ENCODE peak calls at places on chromosome 4, in four cellular contexts. One of them, this sample, is unnamed.

GRCh38 chr4:97366661-97367060 is 776.6 kb downstream of the STPG2 start:
- DNase-seq in A673: no peak
- DNase-seq in psoas muscle: no peak
- DNase-seq in A549: no peak
- DNase-seq in this sample: peak; percentile 7

GRCh38 chr4:48578132-48578964 is 88.3 kb downstream of the ZAR1 start:
- DNase-seq in A549: peak; percentile 65
- DNase-seq in psoas muscle: no peak
- DNase-seq in A673: peak; percentile 76
- DNase-seq in this sample: peak; percentile 64

GRCh38 chr4:25123236-25123635 is 37.0 kb downstream of the SEPSECS start:
- DNase-seq in A549: no peak
- DNase-seq in psoas muscle: no peak
- DNase-seq in A673: no peak
- DNase-seq in this sample: no peak

GRCh38 chr4:84879651-84880200 is 86.8 kb downstream of the WDFY3 start:
- DNase-seq in A673: no peak
- DNase-seq in A549: no peak
- DNase-seq in psoas muscle: no peak
- DNase-seq in this sample: no peak

GRCh38 chr4:185143596-185143969 is 517 bp downstream of the SLC25A4 start:
- DNase-seq in psoas muscle: peak; percentile 80
- DNase-seq in A673: peak; percentile 22
- DNase-seq in A549: peak; percentile 7
- DNase-seq in this sample: peak; percentile 66

GRCh38 chr4:56619816-56620215 is 61.3 kb downstream of the HOPX start:
- DNase-seq in A549: no peak
- DNase-seq in A673: no peak
- DNase-seq in psoas muscle: no peak
- DNase-seq in this sample: no peak

GRCh38 chr4:168598191-168598590 is 101.3 kb downstream of the PALLD start:
- DNase-seq in A549: no peak
- DNase-seq in A673: no peak
- DNase-seq in psoas muscle: no peak
- DNase-seq in this sample: no peak

GRCh38 chr4:13966241-13967195 is 339.0 kb upstream of the BOD1L1 start:
- DNase-seq in psoas muscle: no peak
- DNase-seq in A549: no peak
- DNase-seq in A673: peak; percentile 36
- DNase-seq in this sample: no peak

GRCh38 chr4:142097015-142097414 is 460.6 kb downstream of the IL15 start:
- DNase-seq in A673: no peak
- DNase-seq in psoas muscle: no peak
- DNase-seq in A549: no peak
- DNase-seq in this sample: no peak

GRCh38 chr4:92307886-92308285 is 4.1 kb downstream of the GRID2 start:
- DNase-seq in A549: no peak
- DNase-seq in A673: no peak
- DNase-seq in psoas muscle: no peak
- DNase-seq in this sample: no peak

GRCh38 chr4:169397762-169398161 is 127.0 kb upstream of the SH3RF1 start:
- DNase-seq in A673: peak; percentile 80
- DNase-seq in A549: no peak
- DNase-seq in psoas muscle: no peak
- DNase-seq in this sample: no peak

GRCh38 chr4:52051213-52051614 is at the start of gene SPATA18:
- DNase-seq in A673: no peak
- DNase-seq in psoas muscle: peak; percentile 41
- DNase-seq in A549: peak; percentile 2
- DNase-seq in this sample: no peak

GRCh38 chr4:37528161-37528560 is 158.0 kb downstream of the RELL1 start:
- DNase-seq in A549: peak; percentile 29
- DNase-seq in A673: no peak
- DNase-seq in psoas muscle: no peak
- DNase-seq in this sample: no peak

GRCh38 chr4:56907009-56907408 is 691 bp upstream of the REST start:
- DNase-seq in psoas muscle: no peak
- DNase-seq in A673: no peak
- DNase-seq in A549: no peak
- DNase-seq in this sample: peak; percentile 9

GRCh38 chr4:186887211-186887785 is 163.6 kb upstream of the FAT1 start:
- DNase-seq in psoas muscle: no peak
- DNase-seq in A673: peak; percentile 97
- DNase-seq in A549: no peak
- DNase-seq in this sample: peak; percentile 15

GRCh38 chr4:55733874-55734437 is 85.6 kb upstream of the EXOC1L start:
- DNase-seq in psoas muscle: peak; percentile 30
- DNase-seq in A673: peak; percentile 3
- DNase-seq in A549: peak; percentile 56
- DNase-seq in this sample: peak; percentile 37

GRCh38 chr4:59960143-59960542 is 1240.0 kb upstream of the ADGRL3 start:
- DNase-seq in psoas muscle: no peak
- DNase-seq in A673: no peak
- DNase-seq in A549: no peak
- DNase-seq in this sample: no peak

GRCh38 chr4:160685729-160686128 is 1478.1 kb downstream of the FSTL5 start:
- DNase-seq in A673: no peak
- DNase-seq in A549: no peak
- DNase-seq in psoas muscle: no peak
- DNase-seq in this sample: no peak

GRCh38 chr4:152460488-152460887 is 75.4 kb downstream of the FBXW7 start:
- DNase-seq in psoas muscle: no peak
- DNase-seq in A673: peak; percentile 79
- DNase-seq in A549: peak; percentile 56
- DNase-seq in this sample: no peak

GRCh38 chr4:85446462-85446861 is 28.5 kb upstream of the ARHGAP24 start:
- DNase-seq in A549: no peak
- DNase-seq in psoas muscle: no peak
- DNase-seq in A673: no peak
- DNase-seq in this sample: no peak

GRCh38 chr4:24770111-24770584 is 25.2 kb upstream of the SOD3 start:
- DNase-seq in A549: peak; percentile 1
- DNase-seq in psoas muscle: no peak
- DNase-seq in A673: peak; percentile 60
- DNase-seq in this sample: no peak

GRCh38 chr4:38902695-38903094 is 35.1 kb downstream of the FAM114A1 start:
- DNase-seq in A673: peak; percentile 54
- DNase-seq in psoas muscle: no peak
- DNase-seq in A549: peak; percentile 13
- DNase-seq in this sample: no peak

GRCh38 chr4:172705565-172705964 is 463.0 kb upstream of the GALNT7 start:
- DNase-seq in A549: no peak
- DNase-seq in A673: no peak
- DNase-seq in psoas muscle: no peak
- DNase-seq in this sample: no peak

GRCh38 chr4:128241981-128242380 is 45.6 kb downstream of the PGRMC2 start:
- DNase-seq in A673: no peak
- DNase-seq in A549: no peak
- DNase-seq in psoas muscle: no peak
- DNase-seq in this sample: no peak

GRCh38 chr4:125244848-125245450 is 69.8 kb upstream of the FAT4 start:
- DNase-seq in psoas muscle: no peak
- DNase-seq in A673: peak; percentile 39
- DNase-seq in A549: no peak
- DNase-seq in this sample: no peak

GRCh38 chr4:153933851-153934688 is 145.2 kb upstream of the SFRP2 start:
- DNase-seq in psoas muscle: peak; percentile 19
- DNase-seq in A673: no peak
- DNase-seq in A549: no peak
- DNase-seq in this sample: no peak

GRCh38 chr4:139278450-139278849 is 1.6 kb downstream of the MGARP start:
- DNase-seq in psoas muscle: no peak
- DNase-seq in A673: no peak
- DNase-seq in A549: no peak
- DNase-seq in this sample: no peak
- H3K4me3 ChIP-seq in psoas muscle: no peak overlapping the region
- H3K4me3 ChIP-seq in A673: no peak overlapping the region
- H3K4me3 ChIP-seq in A549: no peak overlapping the region
- H3K4me3 ChIP-seq in this sample: no peak overlapping the region

DNA sequence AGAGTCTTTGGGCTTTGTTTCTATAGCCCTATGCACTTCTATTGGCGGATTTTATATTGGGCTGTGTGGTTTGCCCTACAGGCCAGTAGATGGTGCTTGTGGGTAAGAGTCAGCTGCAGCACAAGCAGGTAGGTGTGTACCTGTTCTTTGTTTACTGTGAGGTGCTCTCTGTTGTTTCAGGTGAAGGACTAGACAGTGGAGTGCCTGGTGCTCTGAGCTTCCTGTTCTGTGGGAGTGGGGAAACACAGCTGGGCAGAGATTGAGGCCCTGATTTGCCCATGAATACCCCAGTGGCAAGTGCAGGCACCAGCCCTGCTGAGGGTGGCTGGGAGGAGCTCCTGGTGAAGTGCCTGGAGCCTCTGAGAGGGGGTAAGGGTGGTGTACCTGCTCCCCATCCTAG is 26.3 kb upstream of the UCP1 start:
- DNase-seq in A673: no peak
- DNase-seq in psoas muscle: no peak
- DNase-seq in A549: peak; percentile 41
- DNase-seq in this sample: peak; percentile 37
- TF ChIP-seq CTCF in A673: peak; percentile 46
- TF ChIP-seq CTCF in psoas muscle: no peak
- TF ChIP-seq CTCF in A549: peak; percentile 51
- TF ChIP-seq CTCF in this sample: peak; percentile 47

GRCh38 chr4:73438048-73438447 is 2.0 kb downstream of the AFP start:
- DNase-seq in A673: no peak
- DNase-seq in A549: no peak
- DNase-seq in psoas muscle: no peak
- DNase-seq in this sample: no peak

GRCh38 chr4:73439991-73440390 is 4.0 kb downstream of the AFP start:
- DNase-seq in A549: no peak
- DNase-seq in psoas muscle: no peak
- DNase-seq in A673: no peak
- DNase-seq in this sample: no peak

GRCh38 chr4:73439445-73439844 is 3.4 kb downstream of the AFP start:
- DNase-seq in A549: no peak
- DNase-seq in psoas muscle: no peak
- DNase-seq in A673: no peak
- DNase-seq in this sample: no peak

GRCh38 chr4:73437558-73437956 is 1.5 kb downstream of the AFP start:
- DNase-seq in A549: no peak
- DNase-seq in psoas muscle: no peak
- DNase-seq in A673: no peak
- DNase-seq in this sample: no peak

DNA sequence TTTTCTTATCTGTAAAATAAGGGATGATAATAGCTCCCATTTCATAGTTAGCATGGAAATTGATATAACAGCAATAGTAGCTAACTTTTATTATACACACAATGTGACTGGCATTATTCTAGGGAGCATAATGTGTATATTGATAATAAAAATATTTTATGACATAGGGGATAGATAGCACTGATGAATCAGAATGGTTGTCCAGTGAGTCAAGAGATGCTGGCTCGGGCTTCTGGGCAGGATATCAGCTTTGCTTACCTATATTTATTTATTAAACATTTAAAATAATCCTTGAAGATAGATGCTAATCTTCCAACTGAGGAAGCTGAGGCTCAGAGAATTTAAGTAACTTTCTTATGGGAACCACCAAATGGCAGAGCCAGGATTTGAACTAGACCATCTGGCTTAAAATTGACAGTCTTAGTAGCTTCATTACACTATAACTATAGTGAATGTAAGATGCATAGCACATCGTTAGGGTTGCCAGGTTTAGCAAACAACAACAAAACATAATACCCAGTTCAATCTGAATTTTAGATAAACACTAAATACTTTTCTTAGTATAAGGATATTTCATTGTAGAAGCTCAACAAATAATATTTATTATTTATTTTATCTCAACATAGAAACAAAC is 2.7 kb downstream of the AFP start:
- DNase-seq in A549: no peak
- DNase-seq in A673: no peak
- DNase-seq in psoas muscle: no peak
- DNase-seq in this sample: no peak
- H3K4me1 ChIP-seq in A549: peaks cover 8% of the 10 kb centered on the region
- H3K4me1 ChIP-seq in A673: no peaks in the 10 kb centered on the region
- H3K4me1 ChIP-seq in psoas muscle: no peaks in the 10 kb centered on the region
- H3K4me1 ChIP-seq in this sample: no peaks in the 10 kb centered on the region

DNA sequence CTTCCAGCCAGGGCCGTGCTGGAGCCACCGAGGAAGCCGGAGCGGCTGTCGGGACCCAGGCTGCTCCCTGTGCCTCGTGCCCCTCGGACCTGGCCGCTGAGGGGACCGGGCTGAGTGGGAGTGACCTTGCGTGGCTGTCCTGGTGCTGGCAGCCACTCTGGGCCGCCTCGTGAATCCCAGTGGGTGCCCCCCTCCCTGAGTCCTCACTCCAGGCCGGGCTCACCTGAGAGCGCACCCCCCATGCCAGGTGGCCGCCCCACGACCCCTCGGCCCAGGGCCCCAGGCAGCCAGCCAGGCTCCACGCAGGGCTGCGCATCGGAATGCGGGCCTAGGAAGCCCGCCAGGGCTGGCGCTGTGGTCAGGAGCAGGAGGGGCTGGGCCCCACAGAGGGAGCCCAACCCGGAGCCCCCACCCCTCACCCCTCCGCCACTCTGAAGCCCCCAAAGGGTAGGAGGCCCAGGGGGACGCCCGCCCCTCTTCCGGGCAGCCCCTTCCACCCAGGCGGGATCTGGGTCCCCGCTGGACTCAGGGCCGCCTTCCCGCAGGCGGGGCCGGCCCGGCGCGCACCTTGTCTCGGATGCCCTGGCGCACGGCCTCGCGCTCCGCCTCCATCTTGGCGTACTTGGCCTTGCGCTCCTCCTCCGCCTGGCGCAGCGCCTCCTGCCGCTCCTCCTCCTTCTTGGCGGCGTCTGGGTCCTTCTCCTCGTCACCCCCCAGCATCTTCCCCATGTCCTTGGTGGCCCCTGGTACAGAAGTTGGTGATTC is 33.9 kb downstream of the CPLX1 start:
- DNase-seq in A549: no peak
- DNase-seq in psoas muscle: no peak
- DNase-seq in A673: peak; percentile 52
- DNase-seq in this sample: peak; percentile 74
- H3K4me3 ChIP-seq in A549: no peak overlapping the region
- H3K4me3 ChIP-seq in psoas muscle: peak overlapping the region; percentile 30
- H3K4me3 ChIP-seq in A673: peak overlapping the region; percentile 36
- H3K4me3 ChIP-seq in this sample: no peak overlapping the region

GRCh38 chr4:61619528-61619927 is 419.4 kb downstream of the ADGRL3 start:
- DNase-seq in A549: peak; percentile 0
- DNase-seq in psoas muscle: no peak
- DNase-seq in A673: no peak
- DNase-seq in this sample: no peak
- TF ChIP-seq CTCF in A549: no peak
- TF ChIP-seq CTCF in psoas muscle: no peak
- TF ChIP-seq CTCF in A673: no peak
- TF ChIP-seq CTCF in this sample: no peak

DNA sequence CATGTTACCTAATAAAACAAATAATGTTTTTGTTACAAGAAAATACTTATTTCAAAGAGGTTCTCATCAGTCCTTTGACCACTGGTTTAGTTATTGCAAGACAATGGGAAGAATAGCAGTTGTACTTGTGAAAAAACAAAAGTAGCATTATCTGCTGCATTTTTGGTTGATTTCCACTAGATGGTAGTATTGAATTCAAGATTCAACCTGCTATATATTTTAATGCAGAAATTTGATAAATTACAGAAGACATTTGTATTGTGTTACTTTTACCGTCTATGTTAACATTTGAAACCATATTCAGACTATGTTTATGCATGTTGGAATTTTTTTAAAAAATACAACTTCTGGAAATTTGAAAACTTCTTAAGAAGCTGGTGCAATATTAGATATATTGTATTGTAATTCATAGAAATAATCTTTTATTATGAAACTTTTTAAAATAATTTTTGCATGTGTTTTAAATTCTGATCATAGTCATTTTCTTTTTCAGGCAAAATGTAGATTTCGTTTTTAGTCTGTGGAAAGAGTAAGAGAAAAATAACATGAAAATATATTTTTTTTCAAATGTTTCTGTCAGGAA is 56.4 kb downstream of the SPCS3 start:
- DNase-seq in A549: peak; percentile 23
- DNase-seq in psoas muscle: no peak
- DNase-seq in A673: peak; percentile 35
- DNase-seq in this sample: no peak
- H3K4me1 ChIP-seq in A549: peaks cover 10% of the 10 kb centered on the region
- H3K4me1 ChIP-seq in psoas muscle: no peaks in the 10 kb centered on the region
- H3K4me1 ChIP-seq in A673: no peaks in the 10 kb centered on the region
- H3K4me1 ChIP-seq in this sample: peaks cover 7% of the 10 kb centered on the region

This sample was measured in thyroid gland.